ENCODE peak calls at places on chromosomes 3 and 15, in eight cellular contexts. One of them, this sample, is unnamed.

GRCh38 chr3:54047568-54047967 is 74.8 kb upstream of the CACNA2D3 start:
- DNase-seq in stimulated activated CD8-positive, alpha-beta memory T cell treated with anti-CD3 and anti-CD28 coated beads, Interleukin-2, amount 100 ng/mL, for 1 hour: no peak
- DNase-seq in HFFc6: no peak
- DNase-seq in stimulated activated CD4-positive, alpha-beta T cell treated with anti-CD3 and anti-CD28 coated beads, Interleukin-12 subunit alpha, Interleukin-12 subunit beta, amount 100 ng/mL, for 48 hours: no peak
- DNase-seq in AML-193: no peak
- DNase-seq in GM12865: no peak
- DNase-seq in kidney tubule cell: peak
- DNase-seq in choroid plexus epithelial cell: no peak
- DNase-seq in this sample: no peak

GRCh38 chr3:14539384-14540208 is 546 bp downstream of the GRIP2 start:
- DNase-seq in stimulated activated CD8-positive, alpha-beta memory T cell treated with anti-CD3 and anti-CD28 coated beads, Interleukin-2, amount 100 ng/mL, for 1 hour: no peak
- DNase-seq in HFFc6: no peak
- DNase-seq in stimulated activated CD4-positive, alpha-beta T cell treated with anti-CD3 and anti-CD28 coated beads, Interleukin-12 subunit alpha, Interleukin-12 subunit beta, amount 100 ng/mL, for 48 hours: no peak
- DNase-seq in AML-193: no peak
- DNase-seq in GM12865: no peak
- DNase-seq in kidney tubule cell: no peak
- DNase-seq in choroid plexus epithelial cell: no peak
- DNase-seq in this sample: no peak

GRCh38 chr3:160003520-160004128 is 15.0 kb downstream of the IL12A start:
- DNase-seq in stimulated activated CD8-positive, alpha-beta memory T cell treated with anti-CD3 and anti-CD28 coated beads, Interleukin-2, amount 100 ng/mL, for 1 hour: no peak
- DNase-seq in HFFc6: peak
- DNase-seq in stimulated activated CD4-positive, alpha-beta T cell treated with anti-CD3 and anti-CD28 coated beads, Interleukin-12 subunit alpha, Interleukin-12 subunit beta, amount 100 ng/mL, for 48 hours: peak
- DNase-seq in AML-193: peak
- DNase-seq in GM12865: peak
- DNase-seq in kidney tubule cell: peak
- DNase-seq in choroid plexus epithelial cell: peak
- DNase-seq in this sample: peak

GRCh38 chr15:25450163-25450562 is 11.3 kb upstream of the UBE3A start:
- DNase-seq in stimulated activated CD8-positive, alpha-beta memory T cell treated with anti-CD3 and anti-CD28 coated beads, Interleukin-2, amount 100 ng/mL, for 1 hour: no peak
- DNase-seq in HFFc6: no peak
- DNase-seq in stimulated activated CD4-positive, alpha-beta T cell treated with anti-CD3 and anti-CD28 coated beads, Interleukin-12 subunit alpha, Interleukin-12 subunit beta, amount 100 ng/mL, for 48 hours: no peak
- DNase-seq in AML-193: no peak
- DNase-seq in GM12865: no peak
- DNase-seq in kidney tubule cell: no peak
- DNase-seq in choroid plexus epithelial cell: no peak
- DNase-seq in this sample: no peak

GRCh38 chr3:160697628-160698382 is 20.8 kb downstream of the ARL14 start:
- DNase-seq in stimulated activated CD8-positive, alpha-beta memory T cell treated with anti-CD3 and anti-CD28 coated beads, Interleukin-2, amount 100 ng/mL, for 1 hour: no peak
- DNase-seq in HFFc6: peak
- DNase-seq in stimulated activated CD4-positive, alpha-beta T cell treated with anti-CD3 and anti-CD28 coated beads, Interleukin-12 subunit alpha, Interleukin-12 subunit beta, amount 100 ng/mL, for 48 hours: no peak
- DNase-seq in AML-193: no peak
- DNase-seq in GM12865: peak
- DNase-seq in kidney tubule cell: no peak
- DNase-seq in choroid plexus epithelial cell: peak
- DNase-seq in this sample: peak

GRCh38 chr3:63979093-63979492 is 44.2 kb downstream of the PSMD6 start:
- DNase-seq in stimulated activated CD8-positive, alpha-beta memory T cell treated with anti-CD3 and anti-CD28 coated beads, Interleukin-2, amount 100 ng/mL, for 1 hour: no peak
- DNase-seq in HFFc6: peak
- DNase-seq in stimulated activated CD4-positive, alpha-beta T cell treated with anti-CD3 and anti-CD28 coated beads, Interleukin-12 subunit alpha, Interleukin-12 subunit beta, amount 100 ng/mL, for 48 hours: no peak
- DNase-seq in AML-193: no peak
- DNase-seq in GM12865: no peak
- DNase-seq in kidney tubule cell: peak
- DNase-seq in choroid plexus epithelial cell: peak
- DNase-seq in this sample: no peak

GRCh38 chr15:62649793-62650420 is 392.6 kb upstream of the TPM1 start:
- DNase-seq in stimulated activated CD8-positive, alpha-beta memory T cell treated with anti-CD3 and anti-CD28 coated beads, Interleukin-2, amount 100 ng/mL, for 1 hour: no peak
- DNase-seq in HFFc6: no peak
- DNase-seq in stimulated activated CD4-positive, alpha-beta T cell treated with anti-CD3 and anti-CD28 coated beads, Interleukin-12 subunit alpha, Interleukin-12 subunit beta, amount 100 ng/mL, for 48 hours: peak
- DNase-seq in AML-193: no peak
- DNase-seq in GM12865: peak
- DNase-seq in kidney tubule cell: peak
- DNase-seq in choroid plexus epithelial cell: peak
- DNase-seq in this sample: no peak

GRCh38 chr15:28075482-28076029 is 23.6 kb downstream of the OCA2 start:
- DNase-seq in stimulated activated CD8-positive, alpha-beta memory T cell treated with anti-CD3 and anti-CD28 coated beads, Interleukin-2, amount 100 ng/mL, for 1 hour: no peak
- DNase-seq in HFFc6: no peak
- DNase-seq in stimulated activated CD4-positive, alpha-beta T cell treated with anti-CD3 and anti-CD28 coated beads, Interleukin-12 subunit alpha, Interleukin-12 subunit beta, amount 100 ng/mL, for 48 hours: no peak
- DNase-seq in AML-193: no peak
- DNase-seq in GM12865: no peak
- DNase-seq in kidney tubule cell: no peak
- DNase-seq in choroid plexus epithelial cell: no peak
- DNase-seq in this sample: no peak

GRCh38 chr3:85567074-85567676 is 608.4 kb downstream of the CADM2 start:
- DNase-seq in stimulated activated CD8-positive, alpha-beta memory T cell treated with anti-CD3 and anti-CD28 coated beads, Interleukin-2, amount 100 ng/mL, for 1 hour: no peak
- DNase-seq in HFFc6: no peak
- DNase-seq in stimulated activated CD4-positive, alpha-beta T cell treated with anti-CD3 and anti-CD28 coated beads, Interleukin-12 subunit alpha, Interleukin-12 subunit beta, amount 100 ng/mL, for 48 hours: peak
- DNase-seq in AML-193: peak
- DNase-seq in GM12865: peak
- DNase-seq in kidney tubule cell: peak
- DNase-seq in choroid plexus epithelial cell: peak
- DNase-seq in this sample: no peak

GRCh38 chr3:134355416-134355815 is 18.8 kb downstream of the AMOTL2 start:
- DNase-seq in stimulated activated CD8-positive, alpha-beta memory T cell treated with anti-CD3 and anti-CD28 coated beads, Interleukin-2, amount 100 ng/mL, for 1 hour: no peak
- DNase-seq in HFFc6: no peak
- DNase-seq in stimulated activated CD4-positive, alpha-beta T cell treated with anti-CD3 and anti-CD28 coated beads, Interleukin-12 subunit alpha, Interleukin-12 subunit beta, amount 100 ng/mL, for 48 hours: no peak
- DNase-seq in AML-193: no peak
- DNase-seq in GM12865: no peak
- DNase-seq in kidney tubule cell: no peak
- DNase-seq in choroid plexus epithelial cell: no peak
- DNase-seq in this sample: no peak

GRCh38 chr15:90364251-90364650 is 12.2 kb downstream of the ZNF774 start:
- DNase-seq in stimulated activated CD8-positive, alpha-beta memory T cell treated with anti-CD3 and anti-CD28 coated beads, Interleukin-2, amount 100 ng/mL, for 1 hour: no peak
- DNase-seq in HFFc6: peak
- DNase-seq in stimulated activated CD4-positive, alpha-beta T cell treated with anti-CD3 and anti-CD28 coated beads, Interleukin-12 subunit alpha, Interleukin-12 subunit beta, amount 100 ng/mL, for 48 hours: no peak
- DNase-seq in AML-193: no peak
- DNase-seq in GM12865: no peak
- DNase-seq in kidney tubule cell: peak
- DNase-seq in choroid plexus epithelial cell: peak
- DNase-seq in this sample: peak

GRCh38 chr15:92683511-92683834 is 27.9 kb upstream of the FAM174B start:
- DNase-seq in stimulated activated CD8-positive, alpha-beta memory T cell treated with anti-CD3 and anti-CD28 coated beads, Interleukin-2, amount 100 ng/mL, for 1 hour: no peak
- DNase-seq in HFFc6: no peak
- DNase-seq in stimulated activated CD4-positive, alpha-beta T cell treated with anti-CD3 and anti-CD28 coated beads, Interleukin-12 subunit alpha, Interleukin-12 subunit beta, amount 100 ng/mL, for 48 hours: no peak
- DNase-seq in AML-193: no peak
- DNase-seq in GM12865: peak
- DNase-seq in kidney tubule cell: no peak
- DNase-seq in choroid plexus epithelial cell: peak
- DNase-seq in this sample: no peak

GRCh38 chr3:54321515-54321914 is 199.2 kb downstream of the CACNA2D3 start:
- DNase-seq in stimulated activated CD8-positive, alpha-beta memory T cell treated with anti-CD3 and anti-CD28 coated beads, Interleukin-2, amount 100 ng/mL, for 1 hour: no peak
- DNase-seq in HFFc6: no peak
- DNase-seq in stimulated activated CD4-positive, alpha-beta T cell treated with anti-CD3 and anti-CD28 coated beads, Interleukin-12 subunit alpha, Interleukin-12 subunit beta, amount 100 ng/mL, for 48 hours: no peak
- DNase-seq in AML-193: no peak
- DNase-seq in GM12865: no peak
- DNase-seq in kidney tubule cell: peak
- DNase-seq in choroid plexus epithelial cell: no peak
- DNase-seq in this sample: no peak

GRCh38 chr15:29410342-29410741 is 140.7 kb upstream of the NSMCE3 start:
- DNase-seq in stimulated activated CD8-positive, alpha-beta memory T cell treated with anti-CD3 and anti-CD28 coated beads, Interleukin-2, amount 100 ng/mL, for 1 hour: no peak
- DNase-seq in HFFc6: no peak
- DNase-seq in stimulated activated CD4-positive, alpha-beta T cell treated with anti-CD3 and anti-CD28 coated beads, Interleukin-12 subunit alpha, Interleukin-12 subunit beta, amount 100 ng/mL, for 48 hours: no peak
- DNase-seq in AML-193: no peak
- DNase-seq in GM12865: no peak
- DNase-seq in kidney tubule cell: no peak
- DNase-seq in choroid plexus epithelial cell: peak
- DNase-seq in this sample: no peak

GRCh38 chr15:90716317-90716975 is 700 bp upstream of the BLM start:
- DNase-seq in stimulated activated CD8-positive, alpha-beta memory T cell treated with anti-CD3 and anti-CD28 coated beads, Interleukin-2, amount 100 ng/mL, for 1 hour: no peak
- DNase-seq in HFFc6: peak
- DNase-seq in stimulated activated CD4-positive, alpha-beta T cell treated with anti-CD3 and anti-CD28 coated beads, Interleukin-12 subunit alpha, Interleukin-12 subunit beta, amount 100 ng/mL, for 48 hours: no peak
- DNase-seq in AML-193: no peak
- DNase-seq in GM12865: no peak
- DNase-seq in kidney tubule cell: no peak
- DNase-seq in choroid plexus epithelial cell: peak
- DNase-seq in this sample: peak

GRCh38 chr15:88518903-88519302 is 27.6 kb downstream of the DET1 start:
- DNase-seq in stimulated activated CD8-positive, alpha-beta memory T cell treated with anti-CD3 and anti-CD28 coated beads, Interleukin-2, amount 100 ng/mL, for 1 hour: no peak
- DNase-seq in HFFc6: no peak
- DNase-seq in stimulated activated CD4-positive, alpha-beta T cell treated with anti-CD3 and anti-CD28 coated beads, Interleukin-12 subunit alpha, Interleukin-12 subunit beta, amount 100 ng/mL, for 48 hours: no peak
- DNase-seq in AML-193: no peak
- DNase-seq in GM12865: no peak
- DNase-seq in kidney tubule cell: no peak
- DNase-seq in choroid plexus epithelial cell: no peak
- DNase-seq in this sample: no peak

GRCh38 chr3:58612825-58613224 is 35.6 kb upstream of the FAM107A start:
- DNase-seq in stimulated activated CD8-positive, alpha-beta memory T cell treated with anti-CD3 and anti-CD28 coated beads, Interleukin-2, amount 100 ng/mL, for 1 hour: no peak
- DNase-seq in HFFc6: no peak
- DNase-seq in stimulated activated CD4-positive, alpha-beta T cell treated with anti-CD3 and anti-CD28 coated beads, Interleukin-12 subunit alpha, Interleukin-12 subunit beta, amount 100 ng/mL, for 48 hours: no peak
- DNase-seq in AML-193: no peak
- DNase-seq in GM12865: no peak
- DNase-seq in kidney tubule cell: no peak
- DNase-seq in choroid plexus epithelial cell: no peak
- DNase-seq in this sample: no peak

GRCh38 chr15:78103406-78104118 is 11.2 kb downstream of the SH2D7 start:
- DNase-seq in stimulated activated CD8-positive, alpha-beta memory T cell treated with anti-CD3 and anti-CD28 coated beads, Interleukin-2, amount 100 ng/mL, for 1 hour: peak
- DNase-seq in HFFc6: no peak
- DNase-seq in stimulated activated CD4-positive, alpha-beta T cell treated with anti-CD3 and anti-CD28 coated beads, Interleukin-12 subunit alpha, Interleukin-12 subunit beta, amount 100 ng/mL, for 48 hours: peak
- DNase-seq in AML-193: peak
- DNase-seq in GM12865: peak
- DNase-seq in kidney tubule cell: no peak
- DNase-seq in choroid plexus epithelial cell: no peak
- DNase-seq in this sample: no peak

GRCh38 chr15:77720617-77721016 is 87.9 kb upstream of the LINGO1 start:
- DNase-seq in stimulated activated CD8-positive, alpha-beta memory T cell treated with anti-CD3 and anti-CD28 coated beads, Interleukin-2, amount 100 ng/mL, for 1 hour: no peak
- DNase-seq in HFFc6: no peak
- DNase-seq in stimulated activated CD4-positive, alpha-beta T cell treated with anti-CD3 and anti-CD28 coated beads, Interleukin-12 subunit alpha, Interleukin-12 subunit beta, amount 100 ng/mL, for 48 hours: no peak
- DNase-seq in AML-193: no peak
- DNase-seq in GM12865: no peak
- DNase-seq in kidney tubule cell: no peak
- DNase-seq in choroid plexus epithelial cell: no peak
- DNase-seq in this sample: no peak

GRCh38 chr3:50118237-50118636 is 29.5 kb downstream of the RBM5 start:
- DNase-seq in stimulated activated CD8-positive, alpha-beta memory T cell treated with anti-CD3 and anti-CD28 coated beads, Interleukin-2, amount 100 ng/mL, for 1 hour: no peak
- DNase-seq in HFFc6: no peak
- DNase-seq in stimulated activated CD4-positive, alpha-beta T cell treated with anti-CD3 and anti-CD28 coated beads, Interleukin-12 subunit alpha, Interleukin-12 subunit beta, amount 100 ng/mL, for 48 hours: no peak
- DNase-seq in AML-193: no peak
- DNase-seq in GM12865: no peak
- DNase-seq in kidney tubule cell: no peak
- DNase-seq in choroid plexus epithelial cell: no peak
- DNase-seq in this sample: no peak

GRCh38 chr3:11530153-11530721 is 113.5 kb downstream of the VGLL4 start:
- DNase-seq in stimulated activated CD8-positive, alpha-beta memory T cell treated with anti-CD3 and anti-CD28 coated beads, Interleukin-2, amount 100 ng/mL, for 1 hour: no peak
- DNase-seq in HFFc6: peak
- DNase-seq in stimulated activated CD4-positive, alpha-beta T cell treated with anti-CD3 and anti-CD28 coated beads, Interleukin-12 subunit alpha, Interleukin-12 subunit beta, amount 100 ng/mL, for 48 hours: no peak
- DNase-seq in AML-193: no peak
- DNase-seq in GM12865: no peak
- DNase-seq in kidney tubule cell: peak
- DNase-seq in choroid plexus epithelial cell: peak
- DNase-seq in this sample: peak

GRCh38 chr15:81400640-81401236 is 26.7 kb upstream of the TMC3 start:
- DNase-seq in stimulated activated CD8-positive, alpha-beta memory T cell treated with anti-CD3 and anti-CD28 coated beads, Interleukin-2, amount 100 ng/mL, for 1 hour: no peak
- DNase-seq in HFFc6: peak
- DNase-seq in stimulated activated CD4-positive, alpha-beta T cell treated with anti-CD3 and anti-CD28 coated beads, Interleukin-12 subunit alpha, Interleukin-12 subunit beta, amount 100 ng/mL, for 48 hours: no peak
- DNase-seq in AML-193: peak
- DNase-seq in GM12865: peak
- DNase-seq in kidney tubule cell: peak
- DNase-seq in choroid plexus epithelial cell: peak
- DNase-seq in this sample: peak

GRCh38 chr3:12049675-12050074 is 45.5 kb downstream of the SYN2 start:
- DNase-seq in stimulated activated CD8-positive, alpha-beta memory T cell treated with anti-CD3 and anti-CD28 coated beads, Interleukin-2, amount 100 ng/mL, for 1 hour: no peak
- DNase-seq in HFFc6: no peak
- DNase-seq in stimulated activated CD4-positive, alpha-beta T cell treated with anti-CD3 and anti-CD28 coated beads, Interleukin-12 subunit alpha, Interleukin-12 subunit beta, amount 100 ng/mL, for 48 hours: no peak
- DNase-seq in AML-193: no peak
- DNase-seq in GM12865: no peak
- DNase-seq in kidney tubule cell: no peak
- DNase-seq in choroid plexus epithelial cell: peak
- DNase-seq in this sample: peak

GRCh38 chr15:81333363-81333762 is 9.4 kb upstream of the STARD5 start:
- DNase-seq in stimulated activated CD8-positive, alpha-beta memory T cell treated with anti-CD3 and anti-CD28 coated beads, Interleukin-2, amount 100 ng/mL, for 1 hour: no peak
- DNase-seq in HFFc6: no peak
- DNase-seq in stimulated activated CD4-positive, alpha-beta T cell treated with anti-CD3 and anti-CD28 coated beads, Interleukin-12 subunit alpha, Interleukin-12 subunit beta, amount 100 ng/mL, for 48 hours: no peak
- DNase-seq in AML-193: no peak
- DNase-seq in GM12865: no peak
- DNase-seq in kidney tubule cell: no peak
- DNase-seq in choroid plexus epithelial cell: no peak
- DNase-seq in this sample: no peak

GRCh38 chr3:183591881-183592521 is 36.5 kb upstream of the KLHL6 start:
- DNase-seq in stimulated activated CD8-positive, alpha-beta memory T cell treated with anti-CD3 and anti-CD28 coated beads, Interleukin-2, amount 100 ng/mL, for 1 hour: no peak
- DNase-seq in HFFc6: peak
- DNase-seq in stimulated activated CD4-positive, alpha-beta T cell treated with anti-CD3 and anti-CD28 coated beads, Interleukin-12 subunit alpha, Interleukin-12 subunit beta, amount 100 ng/mL, for 48 hours: no peak
- DNase-seq in AML-193: peak
- DNase-seq in GM12865: peak
- DNase-seq in kidney tubule cell: no peak
- DNase-seq in choroid plexus epithelial cell: peak
- DNase-seq in this sample: no peak

GRCh38 chr15:60134609-60135008 is 130.5 kb downstream of the FOXB1 start:
- DNase-seq in stimulated activated CD8-positive, alpha-beta memory T cell treated with anti-CD3 and anti-CD28 coated beads, Interleukin-2, amount 100 ng/mL, for 1 hour: no peak
- DNase-seq in HFFc6: no peak
- DNase-seq in stimulated activated CD4-positive, alpha-beta T cell treated with anti-CD3 and anti-CD28 coated beads, Interleukin-12 subunit alpha, Interleukin-12 subunit beta, amount 100 ng/mL, for 48 hours: no peak
- DNase-seq in AML-193: no peak
- DNase-seq in GM12865: no peak
- DNase-seq in kidney tubule cell: peak
- DNase-seq in choroid plexus epithelial cell: no peak
- DNase-seq in this sample: no peak

GRCh38 chr3:130276203-130276803 is 69.2 kb upstream of the COL6A5 start:
- DNase-seq in stimulated activated CD8-positive, alpha-beta memory T cell treated with anti-CD3 and anti-CD28 coated beads, Interleukin-2, amount 100 ng/mL, for 1 hour: no peak
- DNase-seq in HFFc6: peak
- DNase-seq in stimulated activated CD4-positive, alpha-beta T cell treated with anti-CD3 and anti-CD28 coated beads, Interleukin-12 subunit alpha, Interleukin-12 subunit beta, amount 100 ng/mL, for 48 hours: no peak
- DNase-seq in AML-193: peak
- DNase-seq in GM12865: peak
- DNase-seq in kidney tubule cell: peak
- DNase-seq in choroid plexus epithelial cell: peak
- DNase-seq in this sample: peak

GRCh38 chr3:101926594-101927105 is 77.3 kb downstream of the NFKBIZ start:
- DNase-seq in stimulated activated CD8-positive, alpha-beta memory T cell treated with anti-CD3 and anti-CD28 coated beads, Interleukin-2, amount 100 ng/mL, for 1 hour: no peak
- DNase-seq in HFFc6: peak
- DNase-seq in stimulated activated CD4-positive, alpha-beta T cell treated with anti-CD3 and anti-CD28 coated beads, Interleukin-12 subunit alpha, Interleukin-12 subunit beta, amount 100 ng/mL, for 48 hours: no peak
- DNase-seq in AML-193: no peak
- DNase-seq in GM12865: no peak
- DNase-seq in kidney tubule cell: peak
- DNase-seq in choroid plexus epithelial cell: no peak
- DNase-seq in this sample: no peak

GRCh38 chr15:81295466-81296145 is 28.3 kb downstream of the STARD5 start:
- DNase-seq in stimulated activated CD8-positive, alpha-beta memory T cell treated with anti-CD3 and anti-CD28 coated beads, Interleukin-2, amount 100 ng/mL, for 1 hour: no peak
- DNase-seq in HFFc6: no peak
- DNase-seq in stimulated activated CD4-positive, alpha-beta T cell treated with anti-CD3 and anti-CD28 coated beads, Interleukin-12 subunit alpha, Interleukin-12 subunit beta, amount 100 ng/mL, for 48 hours: no peak
- DNase-seq in AML-193: peak
- DNase-seq in GM12865: no peak
- DNase-seq in kidney tubule cell: no peak
- DNase-seq in choroid plexus epithelial cell: no peak
- DNase-seq in this sample: no peak

GRCh38 chr15:38886315-38887163 is 321.9 kb upstream of the RASGRP1 start:
- DNase-seq in stimulated activated CD8-positive, alpha-beta memory T cell treated with anti-CD3 and anti-CD28 coated beads, Interleukin-2, amount 100 ng/mL, for 1 hour: no peak
- DNase-seq in HFFc6: peak
- DNase-seq in stimulated activated CD4-positive, alpha-beta T cell treated with anti-CD3 and anti-CD28 coated beads, Interleukin-12 subunit alpha, Interleukin-12 subunit beta, amount 100 ng/mL, for 48 hours: no peak
- DNase-seq in AML-193: no peak
- DNase-seq in GM12865: no peak
- DNase-seq in kidney tubule cell: peak
- DNase-seq in choroid plexus epithelial cell: peak
- DNase-seq in this sample: peak

GRCh38 chr15:88493811-88494210 is 26.3 kb downstream of the MRPS11 start:
- DNase-seq in stimulated activated CD8-positive, alpha-beta memory T cell treated with anti-CD3 and anti-CD28 coated beads, Interleukin-2, amount 100 ng/mL, for 1 hour: no peak
- DNase-seq in HFFc6: no peak
- DNase-seq in stimulated activated CD4-positive, alpha-beta T cell treated with anti-CD3 and anti-CD28 coated beads, Interleukin-12 subunit alpha, Interleukin-12 subunit beta, amount 100 ng/mL, for 48 hours: no peak
- DNase-seq in AML-193: no peak
- DNase-seq in GM12865: no peak
- DNase-seq in kidney tubule cell: no peak
- DNase-seq in choroid plexus epithelial cell: no peak
- DNase-seq in this sample: no peak

GRCh38 chr3:52742418-52743041 is 28.2 kb downstream of the NEK4 start:
- DNase-seq in stimulated activated CD8-positive, alpha-beta memory T cell treated with anti-CD3 and anti-CD28 coated beads, Interleukin-2, amount 100 ng/mL, for 1 hour: no peak
- DNase-seq in HFFc6: peak
- DNase-seq in stimulated activated CD4-positive, alpha-beta T cell treated with anti-CD3 and anti-CD28 coated beads, Interleukin-12 subunit alpha, Interleukin-12 subunit beta, amount 100 ng/mL, for 48 hours: no peak
- DNase-seq in AML-193: peak
- DNase-seq in GM12865: peak
- DNase-seq in kidney tubule cell: peak
- DNase-seq in choroid plexus epithelial cell: peak
- DNase-seq in this sample: peak

GRCh38 chr15:70244978-70245542 is 147.3 kb upstream of the TLE3 start:
- DNase-seq in stimulated activated CD8-positive, alpha-beta memory T cell treated with anti-CD3 and anti-CD28 coated beads, Interleukin-2, amount 100 ng/mL, for 1 hour: no peak
- DNase-seq in HFFc6: no peak
- DNase-seq in stimulated activated CD4-positive, alpha-beta T cell treated with anti-CD3 and anti-CD28 coated beads, Interleukin-12 subunit alpha, Interleukin-12 subunit beta, amount 100 ng/mL, for 48 hours: no peak
- DNase-seq in AML-193: no peak
- DNase-seq in GM12865: no peak
- DNase-seq in kidney tubule cell: no peak
- DNase-seq in choroid plexus epithelial cell: no peak
- DNase-seq in this sample: no peak

GRCh38 chr3:14322001-14322400 is 80.4 kb upstream of the SLC6A6 start:
- DNase-seq in stimulated activated CD8-positive, alpha-beta memory T cell treated with anti-CD3 and anti-CD28 coated beads, Interleukin-2, amount 100 ng/mL, for 1 hour: no peak
- DNase-seq in HFFc6: peak
- DNase-seq in stimulated activated CD4-positive, alpha-beta T cell treated with anti-CD3 and anti-CD28 coated beads, Interleukin-12 subunit alpha, Interleukin-12 subunit beta, amount 100 ng/mL, for 48 hours: no peak
- DNase-seq in AML-193: no peak
- DNase-seq in GM12865: no peak
- DNase-seq in kidney tubule cell: no peak
- DNase-seq in choroid plexus epithelial cell: no peak
- DNase-seq in this sample: no peak